ENCODE peak calls at places on chromosomes 3 and 15, in six cellular contexts. P, B, F, Q, A and J are unnamed samples.
A peak's percentile ranks its signal among the peaks of the same experiment; 100 is the strongest.

GRCh38 chr3:186993210-186993782 is 63.0 kb downstream of the ST6GAL1 start:
- DNase-seq in B (no peak), Q (no peak), A (no peak), P (no peak), F (no peak), J (peak; percentile 56)

GRCh38 chr3:55746808-55747413 is 259.8 kb upstream of the WNT5A start:
- DNase-seq in A (no peak), P (no peak), F (no peak), Q (no peak), B (no peak), J (peak; percentile 67)

GRCh38 chr3:100480111-100480510 is 12.3 kb upstream of the TMEM45A start:
- DNase-seq in A (no peak), F (no peak), B (no peak), P (no peak), Q (no peak), J (no peak)

GRCh38 chr15:70604671-70605070 is 158.7 kb downstream of the UACA start:
- DNase-seq in F (peak; percentile 51), A (no peak), B (no peak), Q (no peak), P (peak; percentile 43), J (no peak)

GRCh38 chr3:94587291-94587690 is 524.4 kb downstream of the NSUN3 start:
- DNase-seq in P (no peak), A (no peak), B (no peak), F (no peak), Q (no peak), J (no peak)

GRCh38 chr3:133437391-133438093 is 37.7 kb downstream of the BFSP2 start:
- DNase-seq in Q (no peak), P (peak; percentile 41), A (no peak), B (no peak), F (no peak), J (no peak)

GRCh38 chr3:11346416-11346815 is 74.2 kb downstream of the ATG7 start:
- DNase-seq in Q (no peak), F (peak; percentile 39), P (peak; percentile 65), A (no peak), B (no peak), J (no peak)

GRCh38 chr3:189269356-189269755 is 97.6 kb downstream of the TPRG1 start:
- DNase-seq in A (no peak), F (peak; percentile 41), P (peak; percentile 43), B (no peak), Q (no peak), J (no peak)

GRCh38 chr15:47733085-47733484 is 15.8 kb downstream of the SEMA6D start:
- DNase-seq in B (no peak), P (no peak), Q (no peak), F (no peak), A (no peak), J (no peak)

GRCh38 chr3:187041362-187042061 is 97.8 kb downstream of the RPL39L start:
- DNase-seq in F (no peak), Q (no peak), P (peak; percentile 66), A (peak; percentile 76), B (peak; percentile 43), J (no peak)

GRCh38 chr3:79369306-79369705 is 398.5 kb downstream of the ROBO1 start:
- DNase-seq in P (peak; percentile 18), F (no peak), Q (no peak), A (no peak), B (no peak), J (no peak)

GRCh38 chr3:71125729-71126128 is 457.8 kb downstream of the FOXP1 start:
- DNase-seq in F (no peak), P (no peak), A (no peak), B (no peak), Q (no peak), J (no peak)

GRCh38 chr3:28050895-28051294 is 190.5 kb upstream of the CMC1 start:
- DNase-seq in B (no peak), F (peak; percentile 87), P (peak; percentile 36), A (peak; percentile 12), Q (no peak), J (no peak)

GRCh38 chr3:15307580-15307979 is 24.8 kb downstream of the SH3BP5 start:
- DNase-seq in P (no peak), F (no peak), Q (no peak), B (no peak), A (no peak), J (no peak)

GRCh38 chr3:118128886-118129285 is 905.8 kb downstream of the IGSF11 start:
- DNase-seq in P (peak; percentile 76), Q (no peak), B (no peak), F (peak; percentile 82), A (no peak), J (no peak)

GRCh38 chr15:21261396-21261964 is 178.8 kb downstream of the POTEB3 start:
- DNase-seq in F (peak; percentile 4), B (no peak), A (no peak), Q (peak; percentile 19), P (no peak), J (no peak)

GRCh38 chr3:159837725-159838124 is 150.9 kb upstream of the IL12A start:
- DNase-seq in B (no peak), P (peak; percentile 49), F (peak; percentile 56), A (no peak), Q (no peak), J (no peak)

GRCh38 chr3:58321791-58322190 is 10.9 kb upstream of the PXK start:
- DNase-seq in Q (no peak), B (no peak), P (no peak), A (no peak), F (no peak), J (no peak)

GRCh38 chr3:126557415-126557745 is 1.4 kb downstream of the C3orf22 start:
- DNase-seq in B (no peak), P (no peak), A (no peak), F (no peak), Q (peak; percentile 8), J (no peak)

GRCh38 chr3:15356186-15356585 is 23.8 kb upstream of the SH3BP5 start:
- DNase-seq in F (no peak), B (no peak), A (peak; percentile 13), P (peak; percentile 80), Q (no peak), J (no peak)

GRCh38 chr3:53100818-53101466 is 29.3 kb downstream of the RFT1 start:
- DNase-seq in Q (no peak), A (no peak), P (no peak), F (no peak), B (no peak), J (no peak)

GRCh38 chr3:46378426-46378942 is 7.7 kb downstream of the CCR5 start:
- DNase-seq in P (peak; percentile 28), Q (peak; percentile 52), B (peak; percentile 58), A (peak; percentile 58), F (peak; percentile 61), J (peak; percentile 73)

DNA sequence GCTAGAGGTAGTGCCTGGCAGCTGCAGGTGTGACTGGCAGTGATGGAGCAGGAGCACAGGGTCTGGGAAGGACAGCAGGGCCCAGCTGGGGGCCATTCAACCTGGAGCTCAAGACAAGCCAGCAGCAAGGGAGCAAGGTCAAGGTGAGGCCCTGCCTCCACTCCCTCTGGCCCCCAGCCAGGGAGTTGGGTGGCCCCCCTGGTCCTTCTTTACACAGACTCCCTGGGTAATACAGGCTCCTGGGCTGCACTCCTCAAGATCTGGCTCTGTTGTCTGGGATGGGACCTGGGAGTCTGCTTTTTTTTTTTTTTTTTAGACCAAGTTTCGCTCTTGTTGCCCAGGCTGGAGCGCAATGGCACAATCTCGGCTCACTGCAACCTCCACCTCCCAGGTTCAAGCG is 14.5 kb downstream of the GNAI2 start:
- DNase-seq in B (no peak), F (no peak), P (no peak), Q (no peak), A (no peak), J (no peak)
- H3K27ac ChIP-seq in B (peak overlapping the region; percentile 88), F (peak overlapping the region; percentile 78), P (no peak overlapping the region), Q (peak overlapping the region; percentile 1), A (no peak overlapping the region), J (no peak overlapping the region)

DNA sequence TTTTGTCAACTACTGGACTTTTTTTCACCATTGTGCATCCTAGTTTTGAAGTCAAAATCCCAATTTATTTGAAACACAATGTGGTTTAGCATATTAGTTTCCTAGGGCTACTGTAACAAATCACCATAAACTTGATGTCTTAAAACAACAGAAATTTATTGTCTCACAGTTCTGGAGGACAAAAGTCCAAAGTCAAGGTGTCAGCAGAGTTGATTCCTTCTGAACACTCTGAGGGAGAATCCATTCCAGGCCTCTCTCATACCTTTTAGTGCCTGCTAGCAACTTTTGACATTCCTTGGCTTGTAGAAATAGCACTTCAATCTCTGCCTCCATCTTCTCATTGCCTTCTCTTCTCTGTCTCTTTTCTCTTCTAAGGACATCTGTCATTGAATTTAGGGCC is 14.9 kb upstream of the SLC27A2 start:
- DNase-seq in Q (no peak), F (no peak), P (no peak), B (no peak), A (no peak), J (no peak)
- H3K27ac ChIP-seq in Q (no peak overlapping the region), F (no peak overlapping the region), P (no peak overlapping the region), B (no peak overlapping the region), A (no peak overlapping the region), J (no peak overlapping the region)

DNA sequence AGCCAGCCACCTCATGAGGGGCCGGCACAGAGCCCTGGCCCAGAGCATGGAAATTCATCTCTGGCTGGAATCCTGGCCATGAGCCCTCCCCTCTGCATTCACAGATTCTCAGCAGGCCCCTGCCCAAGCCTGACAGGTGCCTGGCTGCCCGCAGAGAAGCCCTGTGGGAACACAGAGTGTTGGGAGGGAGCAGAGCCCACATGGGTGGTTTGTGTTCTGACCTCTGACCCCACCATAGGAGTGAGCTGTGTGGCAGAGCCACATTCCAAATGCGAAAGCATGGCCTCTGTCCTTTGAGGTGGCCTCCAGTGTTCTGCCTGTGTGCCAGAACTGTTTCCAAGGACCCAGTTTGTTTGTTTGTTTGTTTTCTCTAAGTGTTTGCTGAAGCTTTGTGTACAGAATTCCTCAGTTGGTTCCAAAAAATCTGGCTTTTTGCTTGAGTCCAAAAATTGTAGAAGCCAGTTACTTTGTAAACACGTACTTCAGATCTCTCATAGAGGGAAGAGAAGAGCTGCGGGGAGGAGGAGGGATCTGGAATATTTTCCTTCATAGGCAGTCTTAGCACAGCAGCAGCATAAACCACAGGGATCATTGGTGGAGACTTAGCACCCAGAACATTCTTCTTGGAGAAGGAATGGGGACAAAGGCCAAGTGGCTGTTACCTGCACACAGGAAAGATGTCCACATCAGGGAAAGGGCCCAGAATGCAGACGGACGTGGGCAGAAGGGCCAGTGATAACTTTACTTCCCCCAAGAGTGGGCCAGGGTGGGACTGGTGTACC is 36.0 kb downstream of the GRAMD2A start:
- DNase-seq in Q (no peak), B (no peak), F (no peak), P (no peak), A (no peak), J (no peak)
- H3K27ac ChIP-seq in Q (no peak overlapping the region), B (no peak overlapping the region), F (no peak overlapping the region), P (no peak overlapping the region), A (no peak overlapping the region), J (no peak overlapping the region)

DNA sequence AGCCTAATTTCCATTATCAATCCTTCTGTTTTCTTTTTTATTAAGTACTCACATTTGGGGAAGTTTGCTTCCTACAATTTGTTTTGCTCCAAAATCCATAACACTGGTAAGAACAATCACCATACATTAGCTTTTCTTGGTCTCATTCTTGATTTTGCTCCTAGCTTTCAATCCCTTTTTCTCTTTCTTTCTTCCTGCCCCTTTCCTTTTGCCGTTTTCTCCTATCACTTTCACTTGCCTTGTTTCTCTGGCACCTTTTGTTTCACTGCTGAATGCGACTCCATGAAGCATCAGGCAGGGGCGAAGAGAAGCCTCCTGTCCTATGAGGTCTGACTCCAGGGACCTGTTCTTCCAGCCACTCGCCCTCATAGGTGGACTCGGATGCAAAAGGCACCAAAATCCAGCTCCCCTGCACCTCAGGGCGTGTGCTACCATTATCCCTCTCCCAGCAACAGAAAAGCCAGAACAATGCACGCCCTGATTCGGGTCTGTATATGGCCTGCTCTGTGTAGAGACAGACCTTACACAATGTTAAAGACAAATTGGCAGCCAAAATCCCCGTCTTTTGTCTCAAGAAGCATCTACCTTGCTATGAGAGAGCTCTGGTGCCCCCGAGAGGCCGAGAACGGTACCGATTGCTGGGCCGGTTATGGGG is 462.0 kb upstream of the PPP2R3A start:
- DNase-seq in F (peak; percentile 40), P (peak; percentile 54), Q (peak; percentile 21), A (peak; percentile 70), B (no peak), J (peak; percentile 25)
- H3K27ac ChIP-seq in F (no peak overlapping the region), P (no peak overlapping the region), Q (no peak overlapping the region), A (no peak overlapping the region), B (no peak overlapping the region), J (no peak overlapping the region)